ENCODE peak calls at places on chromosomes 3 and 15, in seven cellular contexts. One of them, this sample, is unnamed.
A peak's percentile ranks its signal among the peaks of the same experiment; 100 is the strongest.

GRCh38 chr15:65476942-65477341 is 40.5 kb downstream of the DPP8 start:
- DNase-seq in astrocyte of the cerebellum: peak; percentile 11
- DNase-seq in psoas muscle: peak; percentile 17
- DNase-seq in heart left ventricle: no peak
- DNase-seq in thoracic aorta: no peak
- DNase-seq in RWPE1: no peak
- DNase-seq in kidney: no peak
- DNase-seq in this sample: no peak

GRCh38 chr15:49083471-49084284 is 37.4 kb upstream of the SECISBP2L start:
- DNase-seq in astrocyte of the cerebellum: no peak
- DNase-seq in psoas muscle: no peak
- DNase-seq in heart left ventricle: no peak
- DNase-seq in thoracic aorta: no peak
- DNase-seq in RWPE1: no peak
- DNase-seq in kidney: no peak
- DNase-seq in this sample: no peak

GRCh38 chr15:69609776-69610175 is 157.2 kb downstream of the RPLP1 start:
- DNase-seq in astrocyte of the cerebellum: no peak
- DNase-seq in psoas muscle: no peak
- DNase-seq in heart left ventricle: no peak
- DNase-seq in thoracic aorta: no peak
- DNase-seq in RWPE1: no peak
- DNase-seq in kidney: no peak
- DNase-seq in this sample: no peak

GRCh38 chr3:114436182-114436581 is 142.4 kb downstream of the TIGIT start:
- DNase-seq in astrocyte of the cerebellum: no peak
- DNase-seq in psoas muscle: no peak
- DNase-seq in heart left ventricle: no peak
- DNase-seq in thoracic aorta: no peak
- DNase-seq in RWPE1: no peak
- DNase-seq in kidney: no peak
- DNase-seq in this sample: no peak

GRCh38 chr15:66704783-66705113 is 2.7 kb downstream of the SMAD6 start:
- DNase-seq in astrocyte of the cerebellum: no peak
- DNase-seq in psoas muscle: no peak
- DNase-seq in heart left ventricle: no peak
- DNase-seq in thoracic aorta: no peak
- DNase-seq in RWPE1: no peak
- DNase-seq in kidney: no peak
- DNase-seq in this sample: no peak

GRCh38 chr15:70264014-70264492 is 166.3 kb upstream of the TLE3 start:
- DNase-seq in astrocyte of the cerebellum: peak; percentile 26
- DNase-seq in psoas muscle: no peak
- DNase-seq in heart left ventricle: peak; percentile 29
- DNase-seq in thoracic aorta: no peak
- DNase-seq in RWPE1: no peak
- DNase-seq in kidney: no peak
- DNase-seq in this sample: no peak

GRCh38 chr15:85141601-85142185 is 160.0 kb downstream of the PDE8A start:
- DNase-seq in astrocyte of the cerebellum: no peak
- DNase-seq in psoas muscle: no peak
- DNase-seq in heart left ventricle: no peak
- DNase-seq in thoracic aorta: no peak
- DNase-seq in RWPE1: no peak
- DNase-seq in kidney: no peak
- DNase-seq in this sample: no peak

GRCh38 chr3:143002083-143002712 is 828 bp downstream of the U2SURP start:
- DNase-seq in astrocyte of the cerebellum: no peak
- DNase-seq in psoas muscle: no peak
- DNase-seq in heart left ventricle: no peak
- DNase-seq in thoracic aorta: no peak
- DNase-seq in RWPE1: peak; percentile 30
- DNase-seq in kidney: no peak
- DNase-seq in this sample: no peak

GRCh38 chr15:62656071-62656470 is 386.5 kb upstream of the TPM1 start:
- DNase-seq in astrocyte of the cerebellum: no peak
- DNase-seq in psoas muscle: no peak
- DNase-seq in heart left ventricle: no peak
- DNase-seq in thoracic aorta: no peak
- DNase-seq in RWPE1: no peak
- DNase-seq in kidney: no peak
- DNase-seq in this sample: no peak

DNA sequence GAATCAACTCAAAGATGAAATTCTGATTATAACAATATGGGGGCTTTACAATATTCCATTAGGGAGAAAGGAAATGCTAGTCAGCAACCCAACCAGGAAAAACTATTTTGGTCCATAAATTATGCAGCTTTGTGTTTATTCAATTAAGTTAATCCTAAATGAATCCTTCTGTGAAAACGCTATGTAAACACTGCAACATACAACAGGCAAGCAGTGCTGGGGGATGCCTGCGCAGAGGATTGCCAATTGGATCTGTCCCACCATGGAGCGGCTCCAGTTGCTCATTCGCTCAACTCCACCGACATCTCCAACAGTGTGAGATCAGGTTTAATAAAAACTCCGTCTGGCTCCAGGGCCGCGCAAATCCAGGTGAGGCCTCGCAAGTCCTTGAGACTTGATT is 290.5 kb upstream of the VEPH1 start:
- DNase-seq in astrocyte of the cerebellum: no peak
- DNase-seq in psoas muscle: no peak
- DNase-seq in heart left ventricle: no peak
- DNase-seq in thoracic aorta: no peak
- DNase-seq in RWPE1: no peak
- DNase-seq in kidney: no peak
- DNase-seq in this sample: no peak
- TF ChIP-seq CTCF in astrocyte of the cerebellum: no peak
- TF ChIP-seq CTCF in psoas muscle: no peak
- TF ChIP-seq CTCF in heart left ventricle: no peak
- TF ChIP-seq CTCF in thoracic aorta: no peak
- TF ChIP-seq CTCF in RWPE1: no peak
- TF ChIP-seq CTCF in kidney: no peak
- TF ChIP-seq CTCF in this sample: no peak

DNA sequence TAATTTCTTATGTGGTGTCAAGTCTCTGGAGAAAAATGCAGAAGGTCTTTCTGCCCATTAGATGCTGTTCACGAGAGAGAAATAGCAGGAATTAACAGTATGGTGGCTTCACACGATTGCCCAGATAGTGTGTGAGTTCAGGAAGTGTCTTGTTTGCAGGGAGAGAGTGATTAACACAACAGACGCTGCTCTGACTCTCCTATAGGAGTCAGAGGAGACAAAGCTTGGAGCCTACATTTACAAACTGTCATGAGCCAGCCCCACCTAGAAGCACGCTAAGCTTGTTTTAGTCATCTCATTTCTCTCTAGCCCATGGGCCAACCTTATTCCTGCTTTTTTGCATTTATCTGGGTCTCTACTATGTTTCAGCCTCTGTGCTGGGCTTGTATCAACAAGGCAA is 128.4 kb upstream of the BFSP2 start:
- DNase-seq in astrocyte of the cerebellum: no peak
- DNase-seq in psoas muscle: no peak
- DNase-seq in heart left ventricle: no peak
- DNase-seq in thoracic aorta: no peak
- DNase-seq in RWPE1: no peak
- DNase-seq in kidney: no peak
- DNase-seq in this sample: no peak
- TF ChIP-seq CTCF in astrocyte of the cerebellum: no peak
- TF ChIP-seq CTCF in psoas muscle: no peak
- TF ChIP-seq CTCF in heart left ventricle: no peak
- TF ChIP-seq CTCF in thoracic aorta: no peak
- TF ChIP-seq CTCF in RWPE1: no peak
- TF ChIP-seq CTCF in kidney: no peak
- TF ChIP-seq CTCF in this sample: no peak

GRCh38 chr3:56782900-56783299 is 18.8 kb downstream of the ARHGEF3 start:
- DNase-seq in astrocyte of the cerebellum: no peak
- DNase-seq in psoas muscle: no peak
- DNase-seq in heart left ventricle: no peak
- DNase-seq in thoracic aorta: no peak
- DNase-seq in RWPE1: no peak
- DNase-seq in kidney: no peak
- DNase-seq in this sample: no peak
- TF ChIP-seq CTCF in astrocyte of the cerebellum: no peak
- TF ChIP-seq CTCF in psoas muscle: no peak
- TF ChIP-seq CTCF in heart left ventricle: no peak
- TF ChIP-seq CTCF in thoracic aorta: no peak
- TF ChIP-seq CTCF in RWPE1: no peak
- TF ChIP-seq CTCF in kidney: no peak
- TF ChIP-seq CTCF in this sample: no peak

GRCh38 chr3:173380681-173381080 is 16.9 kb upstream of the NLGN1 start:
- DNase-seq in astrocyte of the cerebellum: no peak
- DNase-seq in psoas muscle: no peak
- DNase-seq in heart left ventricle: no peak
- DNase-seq in thoracic aorta: no peak
- DNase-seq in RWPE1: no peak
- DNase-seq in kidney: no peak
- DNase-seq in this sample: no peak
- TF ChIP-seq CTCF in astrocyte of the cerebellum: no peak
- TF ChIP-seq CTCF in psoas muscle: no peak
- TF ChIP-seq CTCF in heart left ventricle: no peak
- TF ChIP-seq CTCF in thoracic aorta: no peak
- TF ChIP-seq CTCF in RWPE1: no peak
- TF ChIP-seq CTCF in kidney: no peak
- TF ChIP-seq CTCF in this sample: no peak

DNA sequence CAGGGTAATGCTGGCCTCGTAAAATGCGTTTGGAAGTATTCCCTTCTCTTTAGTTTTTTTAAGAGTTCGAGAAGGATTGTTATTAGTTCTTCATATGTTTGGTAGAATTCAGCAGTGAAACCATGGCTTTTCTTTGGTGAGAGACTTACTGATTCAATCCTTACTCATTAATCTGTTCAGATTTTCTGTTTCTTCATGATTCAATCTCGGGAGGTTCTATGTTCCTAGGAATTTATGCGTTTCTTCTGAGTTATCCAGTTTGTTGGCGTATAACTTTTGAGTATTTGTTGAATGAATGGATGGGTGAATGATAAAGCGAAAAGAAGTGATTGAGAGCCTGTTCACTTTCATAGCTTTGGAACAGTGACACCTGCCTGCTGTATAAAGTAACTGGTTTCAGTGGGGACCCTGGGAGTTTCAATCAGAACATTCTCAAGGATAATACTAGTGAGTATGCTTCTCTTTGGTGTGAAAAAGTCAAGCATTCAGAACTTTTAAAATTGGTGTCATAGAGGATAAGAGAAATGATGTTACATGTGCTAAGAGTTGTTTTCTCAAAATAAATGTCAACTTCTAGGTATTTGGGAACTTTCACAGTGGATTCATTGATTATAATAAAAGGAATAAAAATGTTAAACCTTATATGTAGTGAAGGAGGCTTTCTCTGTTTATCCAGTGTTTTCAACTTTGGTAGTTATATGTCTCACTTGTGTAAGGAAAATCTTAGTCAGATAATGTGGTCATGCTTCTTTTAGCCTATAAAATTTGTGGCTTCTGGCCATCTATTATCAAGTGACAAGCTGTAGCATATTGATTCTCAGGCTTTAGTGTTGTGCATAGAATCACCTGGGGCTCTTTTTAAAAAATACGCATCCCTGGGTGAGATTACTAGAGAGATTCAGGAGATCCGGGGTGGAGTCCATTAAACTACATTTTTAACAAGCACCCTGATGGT is 11.7 kb downstream of the LRCH3 start:
- DNase-seq in astrocyte of the cerebellum: no peak
- DNase-seq in psoas muscle: no peak
- DNase-seq in heart left ventricle: no peak
- DNase-seq in thoracic aorta: no peak
- DNase-seq in RWPE1: no peak
- DNase-seq in kidney: no peak
- DNase-seq in this sample: no peak
- TF ChIP-seq CTCF in astrocyte of the cerebellum: peak; percentile 11
- TF ChIP-seq CTCF in psoas muscle: no peak
- TF ChIP-seq CTCF in heart left ventricle: no peak
- TF ChIP-seq CTCF in thoracic aorta: no peak
- TF ChIP-seq CTCF in RWPE1: no peak
- TF ChIP-seq CTCF in kidney: no peak
- TF ChIP-seq CTCF in this sample: peak; percentile 12

DNA sequence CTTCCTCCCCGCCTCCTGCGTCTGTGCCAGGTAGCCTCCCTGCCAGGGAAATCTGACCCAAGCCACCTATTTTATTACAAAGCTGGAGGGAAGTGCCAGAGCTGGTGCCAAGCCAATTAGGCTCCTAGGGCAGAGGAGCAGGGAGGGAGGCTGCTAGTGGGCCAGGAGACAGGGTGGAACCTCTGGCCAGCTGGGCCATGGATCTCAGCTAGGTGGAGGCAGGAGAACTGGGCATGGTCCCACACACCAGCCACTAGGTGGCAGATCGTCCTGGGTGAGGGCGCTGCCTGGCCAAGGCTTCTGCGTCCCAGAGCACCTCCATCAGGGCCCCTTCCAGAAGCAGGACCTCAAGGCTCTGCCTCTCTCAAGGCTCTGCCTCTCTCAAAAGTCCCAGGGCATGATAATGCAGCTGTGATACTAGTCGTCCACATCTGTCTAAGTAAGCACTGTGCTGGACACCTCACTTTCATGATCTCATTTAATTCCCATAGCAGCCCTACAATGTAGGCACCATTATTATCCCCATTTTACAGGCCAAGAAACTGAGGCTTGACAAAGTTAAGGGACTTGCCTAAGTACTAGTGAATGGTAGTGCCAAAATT is 4.5 kb upstream of the RFT1 start:
- DNase-seq in astrocyte of the cerebellum: peak; percentile 39
- DNase-seq in psoas muscle: peak; percentile 70
- DNase-seq in heart left ventricle: peak; percentile 71
- DNase-seq in thoracic aorta: no peak
- DNase-seq in RWPE1: peak; percentile 64
- DNase-seq in kidney: peak; percentile 86
- DNase-seq in this sample: peak; percentile 59
- TF ChIP-seq CTCF in astrocyte of the cerebellum: peak; percentile 87
- TF ChIP-seq CTCF in psoas muscle: peak; percentile 81
- TF ChIP-seq CTCF in heart left ventricle: peak; percentile 69
- TF ChIP-seq CTCF in thoracic aorta: peak; percentile 83
- TF ChIP-seq CTCF in RWPE1: peak; percentile 79
- TF ChIP-seq CTCF in kidney: peak; percentile 79
- TF ChIP-seq CTCF in this sample: peak; percentile 77

GRCh38 chr3:126665221-126665936 is 10.5 kb upstream of the TXNRD3 start:
- DNase-seq in astrocyte of the cerebellum: no peak
- DNase-seq in psoas muscle: no peak
- DNase-seq in heart left ventricle: no peak
- DNase-seq in thoracic aorta: no peak
- DNase-seq in RWPE1: no peak
- DNase-seq in kidney: no peak
- DNase-seq in this sample: no peak

GRCh38 chr3:126666002-126666401 is 11.1 kb upstream of the TXNRD3 start:
- DNase-seq in astrocyte of the cerebellum: no peak
- DNase-seq in psoas muscle: no peak
- DNase-seq in heart left ventricle: no peak
- DNase-seq in thoracic aorta: no peak
- DNase-seq in RWPE1: no peak
- DNase-seq in kidney: no peak
- DNase-seq in this sample: no peak

GRCh38 chr3:126663257-126663656 is 8.3 kb upstream of the TXNRD3 start:
- DNase-seq in astrocyte of the cerebellum: no peak
- DNase-seq in psoas muscle: no peak
- DNase-seq in heart left ventricle: no peak
- DNase-seq in thoracic aorta: no peak
- DNase-seq in RWPE1: no peak
- DNase-seq in kidney: no peak
- DNase-seq in this sample: no peak

GRCh38 chr3:126663750-126664149 is 8.8 kb upstream of the TXNRD3 start:
- DNase-seq in astrocyte of the cerebellum: no peak
- DNase-seq in psoas muscle: no peak
- DNase-seq in heart left ventricle: no peak
- DNase-seq in thoracic aorta: no peak
- DNase-seq in RWPE1: no peak
- DNase-seq in kidney: no peak
- DNase-seq in this sample: no peak

GRCh38 chr3:126664591-126665214 is 9.8 kb upstream of the TXNRD3 start:
- DNase-seq in astrocyte of the cerebellum: peak; percentile 23
- DNase-seq in psoas muscle: no peak
- DNase-seq in heart left ventricle: no peak
- DNase-seq in thoracic aorta: no peak
- DNase-seq in RWPE1: no peak
- DNase-seq in kidney: no peak
- DNase-seq in this sample: no peak
- TF ChIP-seq CTCF in astrocyte of the cerebellum: peak; percentile 52
- TF ChIP-seq CTCF in psoas muscle: no peak
- TF ChIP-seq CTCF in heart left ventricle: no peak
- TF ChIP-seq CTCF in thoracic aorta: no peak
- TF ChIP-seq CTCF in RWPE1: no peak
- TF ChIP-seq CTCF in kidney: no peak
- TF ChIP-seq CTCF in this sample: peak; percentile 10